ENCODE peak calls at places on chromosomes 12 and 14, in five cellular contexts. O is testis, C is DND-41, K is A549, Z is NB4. M is an unnamed sample.

GRCh38 chr12:132196038-132196872 is 52.0 kb downstream of the NOC4L start:
- DNase-seq in C (no peak), K (no peak), O (no peak), Z (no peak), M (no peak)

GRCh38 chr14:90419200-90419599 is 22.4 kb downstream of the CALM1 start:
- DNase-seq in C (no peak), O (peak), Z (no peak), K (peak), M (peak)

GRCh38 chr14:33707751-33708150 is 243.1 kb downstream of the EGLN3 start:
- DNase-seq in O (no peak), C (no peak), Z (no peak), K (no peak), M (no peak)

GRCh38 chr12:12191008-12191407 is 75.8 kb downstream of the LRP6 start:
- DNase-seq in O (no peak), C (no peak), K (no peak), Z (no peak), M (no peak)

GRCh38 chr14:102471921-102472814 is 37.4 kb downstream of the ANKRD9 start:
- DNase-seq in K (no peak), Z (no peak), O (no peak), C (peak), M (no peak)

GRCh38 chr14:32047791-32048190 is 29.3 kb upstream of the ARHGAP5 start:
- DNase-seq in Z (no peak), C (no peak), O (no peak), K (no peak), M (no peak)

GRCh38 chr12:110743571-110744093 is 941 bp upstream of the PPP1CC start:
- DNase-seq in O (peak), Z (peak), C (no peak), K (no peak), M (peak)

GRCh38 chr12:82627799-82628198 is 58.9 kb upstream of the TMTC2 start:
- DNase-seq in K (peak), Z (peak), O (no peak), C (no peak), M (peak)

GRCh38 chr12:27620121-27620520 is 76.1 kb upstream of the REP15 start:
- DNase-seq in Z (no peak), C (no peak), K (no peak), O (no peak), M (no peak)

GRCh38 chr12:27622436-27623185 is 73.6 kb upstream of the REP15 start:
- DNase-seq in Z (no peak), C (no peak), O (no peak), K (no peak), M (peak)

GRCh38 chr12:27618836-27619235 is 77.4 kb upstream of the REP15 start:
- DNase-seq in Z (no peak), K (no peak), O (no peak), C (no peak), M (no peak)

GRCh38 chr12:27616356-27617150 is 79.7 kb upstream of the REP15 start:
- DNase-seq in O (peak), Z (no peak), C (no peak), K (no peak), M (no peak)

GRCh38 chr12:27619308-27619707 is 76.9 kb upstream of the REP15 start:
- DNase-seq in O (no peak), K (peak), C (no peak), Z (peak), M (peak)
- H3K4me3 ChIP-seq in O (no peak), K (no peak), C (no peak), Z (no peak), M (no peak)

GRCh38 chr12:102114212-102114611 is 5.7 kb downstream of the NUP37 start:
- DNase-seq in O (no peak), Z (no peak), K (no peak), C (no peak), M (no peak)

GRCh38 chr12:102118874-102119273 is 1.0 kb downstream of the NUP37 start:
- DNase-seq in K (no peak), Z (no peak), O (no peak), C (no peak), M (no peak)

GRCh38 chr12:102119674-102120563 is at the start of the genes NUP37 and PARPBP:
- DNase-seq in C (peak), O (peak), K (peak), Z (peak), M (peak)

GRCh38 chr12:102120564-102120873 is 536 bp downstream of the PARPBP start:
- DNase-seq in C (no peak), O (no peak), Z (no peak), K (peak), M (no peak)

GRCh38 chr12:102116392-102116791 is 3.5 kb downstream of the NUP37 start:
- DNase-seq in O (no peak), C (no peak), K (no peak), Z (no peak), M (no peak)
- TF ChIP-seq CTCF in O (no peak), C (no peak), K (no peak), Z (no peak), M (no peak)

GRCh38 chr12:113152196-113152834 is 2.8 kb downstream of the CFAP73 start:
- DNase-seq in K (no peak), Z (no peak), O (no peak), C (no peak), M (no peak)
- H3K4me3 ChIP-seq in K (peak), Z (no peak), O (peak), C (no peak), M (no peak)

DNA sequence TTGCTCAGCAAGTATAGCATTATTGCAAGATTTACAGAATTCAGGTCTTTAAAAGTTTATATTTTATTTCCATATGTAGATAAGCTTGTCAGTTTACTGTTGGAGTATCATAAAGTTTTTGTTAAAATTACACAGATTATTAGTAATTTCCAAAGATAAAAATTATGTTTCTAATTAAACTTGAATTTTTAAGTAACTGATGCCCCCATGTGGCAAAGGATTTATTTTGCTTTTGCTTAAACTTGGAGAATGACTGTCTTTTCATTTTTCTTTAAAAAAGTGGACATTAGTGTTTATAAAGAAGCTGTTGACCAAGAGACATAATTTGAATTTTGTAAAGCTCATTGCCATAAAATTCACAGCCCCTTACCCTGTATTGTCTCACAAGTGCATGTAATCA is 45.8 kb downstream of the ETNK1 start:
- DNase-seq in O (no peak), C (no peak), K (no peak), Z (no peak), M (peak)
- TF ChIP-seq CTCF in O (no peak), C (peak), K (peak), Z (no peak), M (peak)

DNA sequence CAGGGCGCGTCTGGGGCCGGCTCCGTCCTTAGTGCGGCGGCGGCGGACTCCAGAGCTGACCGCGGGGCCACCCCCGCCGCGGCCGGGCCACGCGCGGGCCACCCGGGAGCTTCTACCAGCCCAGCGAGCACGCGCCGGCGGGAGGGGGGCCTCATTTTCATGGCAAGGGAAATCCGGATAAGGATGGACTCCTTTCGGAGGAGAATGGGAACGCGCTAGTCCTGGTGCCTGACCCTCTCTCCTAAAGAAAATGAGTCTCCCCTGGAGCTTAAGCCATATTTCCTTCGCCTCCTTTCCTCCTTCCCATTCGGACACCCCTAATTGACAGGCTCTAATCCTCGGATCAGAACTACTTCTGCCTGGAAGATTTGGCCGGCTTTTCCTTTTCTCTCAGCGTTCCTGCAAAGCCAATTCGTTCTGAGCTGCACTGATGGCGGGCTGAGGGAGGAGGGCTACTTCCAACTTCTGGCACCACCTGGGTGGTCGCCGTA is 81.8 kb upstream of the HMGA2 start:
- DNase-seq in K (no peak), C (no peak), Z (no peak), O (no peak), M (peak)
- H3K4me3 ChIP-seq in K (peak), C (no peak), Z (no peak), O (peak), M (peak)